ENCODE peak calls at places on chromosomes 2 and 18, in eight cellular contexts. N is mesenchymal stem cell, Y is tibial artery, L is stomach, O is heart left ventricle, T is body of pancreas, V is left ventricle myocardium inferior, F is fibroblast of lung. S is an unnamed sample.

GRCh38 chr18:8876887-8877286 is 171.5 kb downstream of the MTCL1 start:
- DNase-seq in T (no peak), V (no peak), Y (no peak), N (no peak), O (no peak), L (no peak), F (no peak), S (no peak)

GRCh38 chr2:158583923-158584322 is 127.2 kb downstream of the PKP4 start:
- DNase-seq in Y (no peak), V (no peak), N (no peak), L (no peak), T (no peak), F (no peak), O (no peak), S (no peak)

GRCh38 chr18:69853061-69853460 is 94.6 kb downstream of the CD226 start:
- DNase-seq in L (no peak), N (no peak), Y (no peak), V (no peak), O (no peak), F (no peak), T (no peak), S (no peak)

GRCh38 chr2:129827251-129827894 is 152.1 kb upstream of the RAB6C start:
- DNase-seq in V (no peak), N (no peak), F (no peak), L (no peak), O (no peak), T (no peak), Y (no peak), S (no peak)

GRCh38 chr2:97871096-97871780 is 124.5 kb downstream of the TMEM131 start:
- DNase-seq in T (no peak), Y (no peak), N (peak; percentile 53), F (peak; percentile 95), O (no peak), L (no peak), V (no peak), S (peak; percentile 88)

GRCh38 chr2:186603208-186603765 is 13.4 kb downstream of the ITGAV start:
- DNase-seq in T (no peak), F (peak; percentile 45), O (no peak), Y (no peak), L (no peak), N (no peak), V (no peak), S (no peak)

GRCh38 chr2:30679416-30680088 is 127.7 kb downstream of the CAPN13 start:
- DNase-seq in Y (no peak), L (no peak), N (peak; percentile 43), V (no peak), T (no peak), O (no peak), F (peak; percentile 74), S (no peak)

GRCh38 chr18:13382990-13383821 is 164.6 kb downstream of the LDLRAD4 start:
- DNase-seq in V (no peak), T (no peak), N (no peak), O (no peak), L (no peak), Y (no peak), F (no peak), S (no peak)

GRCh38 chr18:905307-905947 is 756 bp downstream of the ADCYAP1 start:
- DNase-seq in N (no peak), V (no peak), Y (no peak), L (no peak), F (no peak), T (no peak), O (no peak), S (no peak)

GRCh38 chr18:40258298-40258697 is 1696.7 kb upstream of the PIK3C3 start:
- DNase-seq in L (no peak), Y (no peak), O (no peak), T (no peak), F (no peak), N (peak; percentile 23), V (no peak), S (peak; percentile 2)

GRCh38 chr18:45330170-45330594 is 285.1 kb upstream of the SLC14A2 start:
- DNase-seq in F (peak; percentile 66), O (no peak), Y (peak; percentile 41), N (no peak), L (no peak), V (no peak), T (no peak), S (peak; percentile 16)

GRCh38 chr2:239919779-239920545 is 105.2 kb downstream of the NDUFA10 start:
- DNase-seq in Y (no peak), L (no peak), F (no peak), O (no peak), T (no peak), V (peak; percentile 52), N (no peak), S (no peak)

DNA sequence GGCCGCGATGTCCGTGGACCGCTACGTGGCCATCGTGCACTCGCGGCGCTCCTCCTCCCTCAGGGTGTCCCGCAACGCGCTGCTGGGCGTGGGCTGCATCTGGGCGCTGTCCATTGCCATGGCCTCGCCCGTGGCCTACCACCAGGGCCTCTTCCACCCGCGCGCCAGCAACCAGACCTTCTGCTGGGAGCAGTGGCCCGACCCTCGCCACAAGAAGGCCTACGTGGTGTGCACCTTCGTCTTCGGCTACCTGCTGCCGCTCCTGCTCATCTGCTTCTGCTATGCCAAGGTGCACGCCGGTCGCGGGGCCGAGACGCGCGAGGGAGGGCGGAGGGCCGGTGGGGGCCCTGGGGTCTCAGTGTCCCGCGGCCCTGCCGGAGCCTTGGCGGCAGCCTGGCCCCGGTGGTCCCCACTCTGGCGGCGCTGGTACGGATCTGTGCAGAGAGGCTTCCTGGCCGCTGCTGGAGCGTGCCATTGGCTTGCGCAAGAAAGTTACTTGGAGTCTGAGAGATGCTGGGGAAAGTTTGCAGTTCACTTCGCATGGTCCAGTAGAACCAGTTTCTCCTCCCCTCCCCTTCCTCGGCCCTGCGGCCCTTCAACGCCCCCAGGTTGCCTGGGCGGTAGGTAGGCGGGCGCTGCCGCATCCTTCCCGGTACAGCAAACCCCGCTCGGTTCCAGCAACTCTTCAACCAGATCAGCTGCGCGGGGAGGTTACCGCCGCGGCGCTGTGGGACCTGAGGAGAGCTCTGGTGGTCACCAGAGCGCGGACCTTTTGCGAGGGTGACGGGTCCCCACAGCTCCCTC is 1.5 kb downstream of the GALR1 start:
- DNase-seq in O (no peak), T (no peak), V (no peak), L (no peak), F (no peak), N (no peak), Y (no peak), S (no peak)
- H3K27me3 ChIP-seq in O (peaks cover 25% of the 10 kb centered on the region), T (no peaks in the 10 kb centered on the region), V (peaks cover 98% of the 10 kb centered on the region), L (peaks cover 13% of the 10 kb centered on the region), F (peaks cover 17% of the 10 kb centered on the region), N (peaks cover 72% of the 10 kb centered on the region), Y (peaks cover 45% of the 10 kb centered on the region), S (peaks cover 27% of the 10 kb centered on the region)

DNA sequence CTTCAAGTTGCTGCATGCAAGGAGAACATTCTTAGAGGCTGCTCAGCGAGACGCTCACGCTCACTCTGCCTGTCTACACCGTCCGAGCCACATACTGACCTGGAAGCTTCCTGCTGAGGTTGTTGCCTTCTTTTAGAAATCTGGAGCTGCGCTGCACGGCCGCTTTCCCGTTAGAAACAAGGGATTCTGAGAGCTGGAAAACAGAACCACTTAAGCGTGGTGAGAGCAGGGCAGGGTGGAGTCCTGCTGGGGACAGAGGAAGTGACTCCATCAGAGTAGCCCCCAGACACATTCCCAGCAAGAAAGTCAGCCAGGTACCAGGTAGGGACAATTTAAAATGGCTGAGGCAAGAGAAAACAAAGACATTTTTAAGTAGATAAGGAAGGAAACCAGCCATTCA is 135.2 kb downstream of the LAMA1 start:
- DNase-seq in Y (no peak), V (no peak), T (no peak), O (no peak), N (no peak), F (no peak), L (no peak), S (no peak)
- H3K36me3 ChIP-seq in Y (no peaks in the 10 kb centered on the region), V (no peaks in the 10 kb centered on the region), T (no peaks in the 10 kb centered on the region), O (no peaks in the 10 kb centered on the region), N (peaks cover 60% of the 10 kb centered on the region), F (no peaks in the 10 kb centered on the region), L (no peaks in the 10 kb centered on the region), S (no peaks in the 10 kb centered on the region)

DNA sequence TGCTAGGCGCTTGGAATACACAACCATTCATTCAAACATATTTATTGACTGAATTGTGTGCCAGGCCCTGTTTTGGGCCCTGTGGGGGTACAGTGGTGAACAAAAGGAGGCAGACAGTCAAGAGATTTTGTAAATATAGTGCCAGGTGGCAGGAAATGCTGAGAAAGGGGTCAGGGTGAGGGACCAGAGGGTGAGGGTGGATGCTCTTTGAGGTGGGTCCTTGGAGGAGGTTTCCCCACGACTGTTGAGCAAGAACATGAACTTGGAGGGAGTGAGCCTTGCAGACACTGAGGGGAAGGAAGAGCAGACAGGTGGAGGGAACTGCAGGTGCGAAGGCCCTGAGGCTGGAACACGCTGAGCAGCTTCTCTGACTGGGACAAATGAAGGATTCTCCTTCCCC is 40.7 kb downstream of the ODC1 start:
- DNase-seq in Y (no peak), L (no peak), O (no peak), V (no peak), N (no peak), F (no peak), T (no peak), S (no peak)
- H3K4me3 ChIP-seq in Y (no peak overlapping the region), L (no peak overlapping the region), O (no peak overlapping the region), V (no peak overlapping the region), N (no peak overlapping the region), F (no peak overlapping the region), T (no peak overlapping the region), S (no peak overlapping the region)

GRCh38 chr2:6866239-6866745 is 585 bp upstream of the CMPK2 start:
- DNase-seq in L (peak; percentile 44), Y (no peak), O (no peak), V (no peak), F (peak; percentile 32), T (peak; percentile 48), N (peak; percentile 37), S (peak; percentile 43)
- H3K27me3 ChIP-seq in L (no peaks in the 10 kb centered on the region), Y (no peaks in the 10 kb centered on the region), O (no peaks in the 10 kb centered on the region), V (no peaks in the 10 kb centered on the region), F (peaks cover 2% of the 10 kb centered on the region), T (no peaks in the 10 kb centered on the region), N (peaks cover 14% of the 10 kb centered on the region), S (no peaks in the 10 kb centered on the region)

GRCh38 chr18:41966943-41967342 is 11.9 kb downstream of the PIK3C3 start:
- DNase-seq in O (no peak), Y (no peak), V (no peak), L (no peak), N (no peak), T (no peak), F (no peak), S (no peak)
- H3K36me3 ChIP-seq in O (peaks cover 16% of the 10 kb centered on the region), Y (peaks cover 26% of the 10 kb centered on the region), V (peaks cover 33% of the 10 kb centered on the region), L (peaks cover 68% of the 10 kb centered on the region), N (peaks cover 83% of the 10 kb centered on the region), T (peaks cover 7% of the 10 kb centered on the region), F (peaks cover 9% of the 10 kb centered on the region), S (peaks cover 28% of the 10 kb centered on the region)

GRCh38 chr2:144389151-144389929 is 130.6 kb downstream of the ZEB2 start:
- DNase-seq in V (no peak), O (no peak), Y (no peak), T (peak; percentile 20), F (no peak), L (peak; percentile 36), N (no peak), S (no peak)
- H3K4me3 ChIP-seq in V (peak overlapping the region; percentile 13), O (no peak overlapping the region), Y (no peak overlapping the region), T (peak overlapping the region; percentile 8), F (no peak overlapping the region), L (peak overlapping the region; percentile 54), N (no peak overlapping the region), S (no peak overlapping the region)

DNA sequence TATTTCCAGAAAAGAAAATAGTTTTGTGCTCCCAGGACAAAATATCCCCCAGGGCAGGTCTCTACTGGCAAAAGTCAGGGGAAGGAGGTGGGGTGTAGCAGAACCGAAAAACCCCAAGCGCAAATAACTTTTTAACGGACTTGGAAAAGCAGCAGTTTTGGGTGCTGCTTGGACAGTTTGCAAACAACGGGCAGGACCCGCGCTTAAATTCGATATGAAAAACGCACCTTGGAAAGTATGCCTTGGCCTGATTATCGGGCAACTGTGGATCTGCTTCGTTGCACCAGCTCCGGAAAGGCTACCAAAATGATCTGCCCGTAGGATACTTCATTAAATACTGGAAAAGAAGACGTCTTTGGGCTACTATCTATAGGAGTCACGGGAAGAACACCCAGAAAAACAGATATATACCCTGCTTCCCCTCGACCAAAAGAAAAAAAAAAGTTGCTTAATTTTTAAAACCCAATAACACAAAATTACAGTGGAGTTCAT is 2.9 kb upstream of the KCTD1 start:
- DNase-seq in Y (no peak), L (no peak), V (no peak), F (no peak), O (no peak), N (no peak), T (no peak), S (no peak)
- H3K27me3 ChIP-seq in Y (no peaks in the 10 kb centered on the region), L (peaks cover 3% of the 10 kb centered on the region), V (peaks cover 34% of the 10 kb centered on the region), F (peaks cover 36% of the 10 kb centered on the region), O (no peaks in the 10 kb centered on the region), N (peaks cover 3% of the 10 kb centered on the region), T (no peaks in the 10 kb centered on the region), S (no peaks in the 10 kb centered on the region)